ENCODE peak calls at places on chromosomes 6 and 20, in four cellular contexts. X is CD8-positive, alpha-beta T cell; Q is activated CD8-positive, alpha-beta memory T cell treated with anti-CD3 and anti-CD28 coated beads for 4 hours; Y is fibroblast of pulmonary artery. F is an unnamed sample.

GRCh38 chr6:140779991-140780596 is 1352.6 kb upstream of the GJE1 start:
- DNase-seq in X (no peak), Q (no peak), Y (no peak), F (no peak)

GRCh38 chr20:44733341-44734069 is 12.2 kb upstream of the KCNK15 start:
- DNase-seq in X (peak), Q (no peak), Y (peak), F (peak)

GRCh38 chr20:38987777-38988176 is 25.6 kb downstream of the DHX35 start:
- DNase-seq in X (no peak), Q (no peak), Y (no peak), F (no peak)

GRCh38 chr20:38441916-38442315 is 6.8 kb upstream of the SNHG17 start:
- DNase-seq in X (no peak), Q (no peak), Y (no peak), F (no peak)

GRCh38 chr20:37727247-37727956 is 33.6 kb downstream of the CTNNBL1 start:
- DNase-seq in X (no peak), Q (no peak), Y (no peak), F (no peak)

GRCh38 chr6:46078294-46078693 is 51.5 kb upstream of the ENPP4 start:
- DNase-seq in X (no peak), Q (no peak), Y (no peak), F (no peak)

GRCh38 chr20:10524643-10525042 is 89.5 kb downstream of the SLX4IP start:
- DNase-seq in X (no peak), Q (no peak), Y (peak), F (no peak)

GRCh38 chr20:48406462-48407235 is 421.1 kb downstream of the PREX1 start:
- DNase-seq in X (no peak), Q (no peak), Y (no peak), F (no peak)

GRCh38 chr6:1500874-1501273 is 108.8 kb upstream of the FOXC1 start:
- DNase-seq in X (no peak), Q (no peak), Y (no peak), F (no peak)

GRCh38 chr20:53387983-53388675 is 205.5 kb downstream of the ZNF217 start:
- DNase-seq in X (no peak), Q (peak), Y (no peak), F (no peak)

GRCh38 chr6:69571234-69571633 is 225.6 kb downstream of the LMBRD1 start:
- DNase-seq in X (no peak), Q (no peak), Y (no peak), F (no peak)

GRCh38 chr6:116828983-116829382 is at the start of gene GPRC6A:
- DNase-seq in X (no peak), Q (no peak), Y (no peak), F (no peak)

GRCh38 chr6:2938632-2939083 is 32.7 kb downstream of the SERPINB6 start:
- DNase-seq in X (no peak), Q (no peak), Y (peak), F (no peak)